ENCODE peak calls at places on chromosomes 12 and 14, in nine cellular contexts. Z, L, W, D, B, M, C, I and V are unnamed samples.

GRCh38 chr12:27534060-27534764 is 10.2 kb downstream of the PPFIBP1 start:
- DNase-seq in Z (no peak), L (no peak), W (no peak), D (no peak), B (peak), M (no peak), C (no peak), I (no peak), V (no peak)

GRCh38 chr12:31003861-31004640 is 69.6 kb upstream of the DDX11 start:
- DNase-seq in Z (no peak), L (no peak), W (no peak), D (no peak), B (no peak), M (no peak), C (no peak), I (no peak), V (no peak)

GRCh38 chr12:77578471-77579262 is 252.0 kb upstream of the NAV3 start:
- DNase-seq in Z (no peak), L (no peak), W (no peak), D (peak), B (no peak), M (peak), C (peak), I (peak), V (peak)

GRCh38 chr14:68535404-68536024 is 257.4 kb downstream of the ZFP36L1 start:
- DNase-seq in Z (no peak), L (no peak), W (no peak), D (no peak), B (no peak), M (peak), C (peak), I (peak), V (no peak)

GRCh38 chr12:117890137-117890536 is 78.7 kb downstream of the KSR2 start:
- DNase-seq in Z (no peak), L (no peak), W (no peak), D (no peak), B (peak), M (no peak), C (no peak), I (no peak), V (no peak)

GRCh38 chr14:95344536-95344935 is 24.8 kb upstream of the CLMN start:
- DNase-seq in Z (no peak), L (no peak), W (no peak), D (no peak), B (no peak), M (no peak), C (no peak), I (no peak), V (no peak)

GRCh38 chr12:120337730-120338129 is 10.2 kb upstream of the PLA2G1B start:
- DNase-seq in Z (no peak), L (no peak), W (no peak), D (no peak), B (no peak), M (no peak), C (no peak), I (no peak), V (no peak)

GRCh38 chr14:71932229-71932951 is at the start of gene RGS6:
- DNase-seq in Z (peak), L (peak), W (no peak), D (peak), B (peak), M (peak), C (no peak), I (no peak), V (peak)

GRCh38 chr12:89474615-89475014 is 50.0 kb downstream of the GALNT4 start:
- DNase-seq in Z (no peak), L (no peak), W (no peak), D (no peak), B (no peak), M (no peak), C (no peak), I (no peak), V (no peak)

GRCh38 chr12:54358945-54359761 is 5.1 kb downstream of the GPR84 start:
- DNase-seq in Z (peak), L (peak), W (peak), D (peak), B (peak), M (peak), C (peak), I (peak), V (peak)

GRCh38 chr12:94282675-94283074 is 134.3 kb downstream of the PLXNC1 start:
- DNase-seq in Z (peak), L (no peak), W (peak), D (no peak), B (peak), M (peak), C (no peak), I (no peak), V (no peak)

GRCh38 chr12:96988919-96989318 is 81.9 kb downstream of the NEDD1 start:
- DNase-seq in Z (no peak), L (no peak), W (no peak), D (no peak), B (no peak), M (no peak), C (no peak), I (no peak), V (no peak)

GRCh38 chr12:99600388-99600787 is 47.2 kb upstream of the GARIN6 start:
- DNase-seq in Z (no peak), L (peak), W (no peak), D (no peak), B (peak), M (no peak), C (no peak), I (no peak), V (no peak)

GRCh38 chr14:105201928-105202513 is 20.9 kb upstream of the NUDT14 start:
- DNase-seq in Z (no peak), L (peak), W (no peak), D (no peak), B (peak), M (no peak), C (no peak), I (no peak), V (no peak)

GRCh38 chr12:87704374-87704773 is 324.8 kb downstream of the C12orf50 start:
- DNase-seq in Z (no peak), L (no peak), W (no peak), D (no peak), B (no peak), M (no peak), C (no peak), I (no peak), V (no peak)

GRCh38 chr12:63151898-63152700 is 1.1 kb upstream of the AVPR1A start:
- DNase-seq in Z (no peak), L (peak), W (no peak), D (peak), B (peak), M (peak), C (peak), I (peak), V (peak)

GRCh38 chr12:34107781-34108404 is 85.6 kb downstream of the ALG10 start:
- DNase-seq in Z (no peak), L (no peak), W (no peak), D (no peak), B (no peak), M (no peak), C (no peak), I (no peak), V (no peak)

GRCh38 chr12:29282452-29282851 is 98.5 kb downstream of the ERGIC2 start:
- DNase-seq in Z (no peak), L (no peak), W (no peak), D (no peak), B (no peak), M (no peak), C (no peak), I (no peak), V (no peak)

GRCh38 chr14:69948311-69948710 is 69.1 kb downstream of the SMOC1 start:
- DNase-seq in Z (no peak), L (no peak), W (no peak), D (no peak), B (no peak), M (peak), C (no peak), I (no peak), V (no peak)

GRCh38 chr12:53414756-53415417 is 8.8 kb upstream of the AMHR2 start:
- DNase-seq in Z (no peak), L (no peak), W (no peak), D (no peak), B (no peak), M (peak), C (no peak), I (no peak), V (no peak)

GRCh38 chr14:69592923-69593677 is 18.3 kb upstream of the SUSD6 start:
- DNase-seq in Z (no peak), L (no peak), W (no peak), D (no peak), B (peak), M (peak), C (peak), I (peak), V (no peak)

GRCh38 chr12:37543131-37543965 is 773.2 kb upstream of the ALG10B start:
- DNase-seq in Z (no peak), L (no peak), W (no peak), D (peak), B (no peak), M (no peak), C (no peak), I (no peak), V (no peak)

GRCh38 chr14:39467889-39468524 is 35.8 kb upstream of the FBXO33 start:
- DNase-seq in Z (peak), L (peak), W (no peak), D (no peak), B (peak), M (peak), C (no peak), I (peak), V (no peak)

GRCh38 chr12:106814649-106815048 is 40.2 kb downstream of the RIC8B start:
- DNase-seq in Z (no peak), L (no peak), W (no peak), D (no peak), B (no peak), M (no peak), C (no peak), I (no peak), V (no peak)

GRCh38 chr14:68124885-68125731 is 305.5 kb downstream of the RAD51B start:
- DNase-seq in Z (no peak), L (no peak), W (no peak), D (no peak), B (no peak), M (peak), C (peak), I (peak), V (peak)

GRCh38 chr14:37124617-37125016 is 47.8 kb downstream of the SLC25A21 start:
- DNase-seq in Z (no peak), L (no peak), W (no peak), D (no peak), B (peak), M (peak), C (no peak), I (peak), V (no peak)

GRCh38 chr12:101793401-101793800 is 37.4 kb downstream of the GNPTAB start:
- DNase-seq in Z (no peak), L (no peak), W (no peak), D (no peak), B (peak), M (peak), C (peak), I (peak), V (no peak)

GRCh38 chr12:37672655-37673260 is 643.8 kb upstream of the ALG10B start:
- DNase-seq in Z (no peak), L (no peak), W (no peak), D (no peak), B (no peak), M (peak), C (no peak), I (no peak), V (no peak)

GRCh38 chr12:19140381-19141236 is 11.1 kb downstream of the PLEKHA5 start:
- DNase-seq in Z (no peak), L (no peak), W (no peak), D (no peak), B (no peak), M (peak), C (no peak), I (no peak), V (no peak)

GRCh38 chr12:92085040-92085439 is 60.6 kb downstream of the BTG1 start:
- DNase-seq in Z (no peak), L (no peak), W (no peak), D (no peak), B (peak), M (no peak), C (no peak), I (no peak), V (no peak)

GRCh38 chr12:65192963-65193516 is 23.7 kb downstream of the LEMD3 start:
- DNase-seq in Z (no peak), L (no peak), W (no peak), D (no peak), B (no peak), M (no peak), C (no peak), I (no peak), V (no peak)

GRCh38 chr12:26195250-26195640 is at the start of gene SSPN:
- DNase-seq in Z (no peak), L (peak), W (no peak), D (peak), B (peak), M (peak), C (peak), I (peak), V (peak)

GRCh38 chr12:81257952-81258551 is 180.2 kb downstream of the ACSS3 start:
- DNase-seq in Z (no peak), L (peak), W (no peak), D (peak), B (peak), M (peak), C (peak), I (peak), V (no peak)

GRCh38 chr12:47507221-47507620 is 198.6 kb downstream of the RPAP3 start:
- DNase-seq in Z (no peak), L (no peak), W (no peak), D (no peak), B (no peak), M (no peak), C (peak), I (no peak), V (no peak)

GRCh38 chr12:124233041-124233836 is 61.7 kb upstream of the RFLNA start:
- DNase-seq in Z (no peak), L (no peak), W (no peak), D (no peak), B (no peak), M (peak), C (peak), I (peak), V (peak)

GRCh38 chr14:93536945-93537344 is 106.2 kb downstream of the UNC79 start:
- DNase-seq in Z (no peak), L (no peak), W (no peak), D (no peak), B (peak), M (peak), C (no peak), I (no peak), V (no peak)

GRCh38 chr12:10718279-10718821 is 4.8 kb downstream of the YBX3 start:
- DNase-seq in Z (no peak), L (no peak), W (no peak), D (no peak), B (no peak), M (peak), C (peak), I (peak), V (no peak)

GRCh38 chr12:105279460-105280056 is 43.6 kb upstream of the APPL2 start:
- DNase-seq in Z (peak), L (peak), W (peak), D (peak), B (peak), M (peak), C (no peak), I (peak), V (no peak)